ENCODE peak calls at places on chromosome 21, in four cellular contexts. N is astrocyte of the spinal cord, T is progenitor cell of endocrine pancreas, Z is uterus. O is an unnamed sample.

GRCh38 chr21:46051379-46051770 is 46.5 kb upstream of the COL6A2 start:
- DNase-seq in N (no peak), Z (no peak), T (no peak), O (no peak)

GRCh38 chr21:34268493-34268892 is 95.3 kb upstream of the KCNE2 start:
- DNase-seq in T (no peak), N (no peak), Z (no peak), O (no peak)

GRCh38 chr21:45632165-45632896 is 11.2 kb upstream of the PCBP3 start:
- DNase-seq in T (no peak), Z (no peak), N (no peak), O (no peak)

GRCh38 chr21:20902511-20902910 is 95.7 kb upstream of the NCAM2 start:
- DNase-seq in N (no peak), Z (no peak), T (no peak), O (no peak)

GRCh38 chr21:16061194-16061593 is 331.4 kb downstream of the USP25 start:
- DNase-seq in Z (no peak), T (no peak), N (no peak), O (no peak)

GRCh38 chr21:45974073-45975016 is 7.2 kb upstream of the COL6A1 start:
- DNase-seq in N (peak), Z (peak), T (no peak), O (peak)

GRCh38 chr21:28937737-28938136 is 54.9 kb downstream of the LTN1 start:
- DNase-seq in T (no peak), N (no peak), Z (no peak), O (no peak)

GRCh38 chr21:22342855-22343254 is 1344.6 kb downstream of the NCAM2 start:
- DNase-seq in Z (no peak), T (no peak), N (peak), O (no peak)

GRCh38 chr21:45260191-45260795 is 27.4 kb downstream of the POFUT2 start:
- DNase-seq in N (no peak), Z (no peak), T (no peak), O (no peak)

GRCh38 chr21:21295303-21295702 is 297.1 kb downstream of the NCAM2 start:
- DNase-seq in Z (no peak), N (no peak), T (no peak), O (no peak)

GRCh38 chr21:33825898-33826297 is 89.7 kb downstream of the ATP5PO start:
- DNase-seq in T (no peak), N (peak), Z (peak), O (peak)

DNA sequence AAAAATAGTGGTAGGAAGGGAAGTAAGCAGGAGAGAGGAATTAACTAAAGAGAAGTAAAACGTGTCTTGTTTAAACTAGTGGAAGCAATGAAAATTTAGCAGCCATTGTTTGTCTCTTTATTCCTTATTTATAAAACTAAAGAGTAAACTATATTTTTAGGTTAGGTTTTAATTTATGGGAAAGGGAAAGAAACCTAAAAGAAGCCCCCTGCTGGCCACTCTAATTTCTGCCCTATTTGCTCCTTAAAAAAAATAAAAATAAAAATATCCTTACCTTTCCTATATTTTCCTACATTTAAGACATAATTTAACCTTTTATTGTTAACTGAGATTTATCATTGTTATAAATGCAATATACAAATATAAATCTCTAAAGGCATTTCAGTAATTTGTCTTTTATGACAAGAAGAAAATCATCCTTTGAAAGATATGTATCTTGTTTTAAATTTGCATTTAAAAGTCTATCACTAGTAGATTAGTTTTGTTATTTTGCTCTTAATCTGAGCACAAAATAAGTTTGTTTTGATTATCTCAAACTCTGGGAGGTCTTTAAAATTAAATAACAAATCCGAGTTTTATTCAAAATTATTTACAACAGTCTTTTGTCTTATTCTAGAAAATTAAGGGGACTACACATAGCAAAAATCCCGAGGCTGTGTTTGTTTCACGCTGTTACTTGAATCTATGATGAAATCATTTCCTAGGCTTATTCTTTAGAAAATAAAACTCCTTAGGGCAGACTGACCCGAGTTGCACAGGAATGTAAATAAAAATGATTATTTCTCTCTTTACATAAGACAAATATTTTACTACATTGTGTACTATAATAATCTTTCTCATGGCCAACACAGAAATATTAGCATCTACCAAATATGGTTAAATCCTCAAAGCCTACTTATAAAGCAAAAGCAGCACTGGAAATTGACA is 201.7 kb downstream of the NRIP1 start:
- DNase-seq in T (no peak), N (peak), Z (no peak), O (peak)
- TF ChIP-seq CTCF in T (peak), N (peak), Z (no peak), O (peak)

GRCh38 chr21:39086547-39086946 is 96.7 kb downstream of the PSMG1 start:
- DNase-seq in N (no peak), T (no peak), Z (no peak), O (no peak)
- TF ChIP-seq CTCF in N (peak), T (no peak), Z (no peak), O (peak)

GRCh38 chr21:41786521-41786987 is 19.7 kb upstream of the RIPK4 start:
- DNase-seq in Z (no peak), N (peak), T (no peak), O (peak)
- TF ChIP-seq CTCF in Z (no peak), N (no peak), T (no peak), O (no peak)

DNA sequence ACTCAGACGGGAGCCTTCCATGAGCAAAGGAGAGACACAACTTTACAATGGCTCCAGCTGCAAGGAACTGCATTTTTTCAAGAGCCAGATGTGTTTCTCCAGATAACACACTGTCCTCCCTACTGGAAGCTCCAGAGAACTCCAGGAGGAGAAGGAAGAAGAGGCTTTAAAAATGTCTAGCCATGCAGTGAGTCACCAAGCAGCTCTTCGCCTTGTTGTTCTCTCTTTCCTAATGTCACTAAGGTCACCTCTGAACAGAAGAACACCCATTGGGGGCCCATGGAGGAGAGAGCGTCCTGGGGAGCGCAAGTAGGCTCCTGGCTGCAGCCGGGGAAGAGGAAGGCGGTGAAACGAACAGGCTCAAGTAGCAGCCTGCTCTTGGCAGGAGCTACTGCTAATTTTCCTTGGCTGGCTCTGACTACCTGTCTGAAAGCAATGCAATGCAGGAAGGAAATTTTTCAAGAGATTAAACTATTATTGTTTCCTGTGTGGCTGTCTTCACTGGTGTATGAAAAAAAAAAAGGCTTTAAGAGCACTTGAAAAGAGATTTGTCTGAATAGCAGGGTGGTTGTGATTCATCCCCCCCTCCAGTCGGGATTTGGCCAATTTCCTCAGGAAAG is 321.9 kb downstream of the SETD4 start:
- DNase-seq in T (no peak), Z (peak), N (peak), O (peak)
- TF ChIP-seq CTCF in T (no peak), Z (no peak), N (no peak), O (no peak)

DNA sequence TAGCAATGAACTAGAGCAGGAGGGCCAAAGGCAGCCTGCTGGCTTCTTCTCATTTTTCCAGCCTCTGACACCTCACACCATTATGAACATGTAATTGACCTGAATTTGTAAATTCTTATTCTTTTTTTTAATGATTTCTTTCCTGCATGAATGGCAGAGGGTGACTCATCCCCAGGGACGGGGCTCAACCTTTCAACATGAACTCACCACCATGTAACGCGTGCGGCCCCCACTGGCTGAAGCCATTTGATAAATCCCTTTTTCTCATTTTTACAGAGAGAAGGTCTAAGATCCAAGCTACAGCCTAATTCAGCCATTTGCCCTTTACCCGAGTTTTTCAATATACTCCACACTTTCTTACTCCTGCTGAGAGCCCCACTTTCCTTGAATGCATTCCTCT is 9.3 kb upstream of the ETS2 start:
- DNase-seq in Z (no peak), T (no peak), N (peak), O (no peak)
- TF ChIP-seq CTCF in Z (no peak), T (no peak), N (peak), O (no peak)

GRCh38 chr21:37564341-37564923 is 197.9 kb downstream of the DYRK1A start:
- DNase-seq in T (no peak), N (peak), Z (peak), O (peak)
- TF ChIP-seq CTCF in T (no peak), N (no peak), Z (no peak), O (no peak)

GRCh38 chr21:32278518-32279376 is at the start of gene MIS18A:
- DNase-seq in Z (peak), T (peak), N (peak), O (peak)
- TF ChIP-seq CTCF in Z (peak), T (peak), N (no peak), O (no peak)

GRCh38 chr21:23398726-23399125 is 2208.6 kb downstream of the MRPL39 start:
- DNase-seq in N (no peak), Z (no peak), T (no peak), O (no peak)

GRCh38 chr21:23402929-23403520 is 2204.3 kb downstream of the MRPL39 start:
- DNase-seq in T (no peak), N (no peak), Z (no peak), O (no peak)

DNA sequence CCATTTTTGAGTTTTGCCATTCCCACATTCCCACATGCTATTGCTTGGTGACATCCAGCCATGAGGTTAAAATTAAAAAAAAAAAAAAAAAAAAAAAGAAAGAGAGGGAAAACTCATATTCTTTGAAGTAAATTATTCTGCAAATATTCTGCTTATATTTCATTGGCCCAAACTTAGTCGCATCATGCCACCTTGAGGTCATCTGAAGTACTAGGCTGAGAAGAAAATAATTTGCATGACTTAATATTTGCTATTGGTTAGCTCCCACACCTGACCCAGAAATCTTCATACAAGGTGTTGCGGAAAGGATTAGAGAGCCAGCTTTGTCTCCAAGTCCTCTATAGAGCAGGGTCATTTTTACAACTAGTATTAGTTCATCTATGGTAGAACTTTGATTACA is 2206.0 kb downstream of the MRPL39 start:
- DNase-seq in Z (no peak), T (no peak), N (no peak), O (no peak)
- TF ChIP-seq CTCF in Z (no peak), T (peak), N (peak), O (no peak)

GRCh38 chr21:42654179-42654912 is 925 bp downstream of the PDE9A start:
- DNase-seq in Z (no peak), N (no peak), T (peak), O (no peak)
- TF ChIP-seq CTCF in Z (no peak), N (peak), T (peak), O (no peak)

GRCh38 chr21:26032263-26032662 is 138.3 kb downstream of the APP start:
- DNase-seq in N (no peak), Z (no peak), T (no peak), O (no peak)
- TF ChIP-seq CTCF in N (peak), Z (no peak), T (no peak), O (no peak)